ENCODE peak calls at places on chromosome 10, in six cellular contexts. U is activated CD8-positive, alpha-beta memory T cell treated with anti-CD3 and anti-CD28 coated beads for 1 hour; F is IMR-90; Y is naive B cell; B is SW480; A is astrocyte. Z is an unnamed sample.
A peak's percentile ranks its signal among the peaks of the same experiment; 100 is the strongest.

GRCh38 chr10:113080621-113081229 is 130.7 kb downstream of the TCF7L2 start:
- DNase-seq in U (no peak), F (no peak), Y (no peak), B (no peak), A (no peak), Z (no peak)

GRCh38 chr10:52741851-52742250 is 30.7 kb downstream of the MBL2 start:
- DNase-seq in U (no peak), F (no peak), Y (no peak), B (no peak), A (no peak), Z (no peak)

GRCh38 chr10:114755537-114755936 is 66.0 kb upstream of the FHIP2A start:
- DNase-seq in U (no peak), F (no peak), Y (no peak), B (no peak), A (no peak), Z (no peak)

GRCh38 chr10:62019685-62020361 is 118.3 kb downstream of the ARID5B start:
- DNase-seq in U (no peak), F (no peak), Y (no peak), B (no peak), A (no peak), Z (no peak)

GRCh38 chr10:15167411-15168295 is 840 bp downstream of the NMT2 start:
- DNase-seq in U (peak; percentile 11), F (peak; percentile 49), Y (peak; percentile 56), B (peak; percentile 55), A (peak; percentile 44), Z (peak; percentile 81)

GRCh38 chr10:117226813-117227451 is 14.0 kb upstream of the SLC18A2 start:
- DNase-seq in U (no peak), F (no peak), Y (no peak), B (peak; percentile 49), A (no peak), Z (peak; percentile 66)

GRCh38 chr10:115982526-115982925 is 290.5 kb downstream of the GFRA1 start:
- DNase-seq in U (no peak), F (no peak), Y (no peak), B (no peak), A (no peak), Z (no peak)

GRCh38 chr10:93579089-93579488 is 12.6 kb downstream of the FFAR4 start:
- DNase-seq in U (no peak), F (peak; percentile 22), Y (no peak), B (peak; percentile 62), A (peak; percentile 18), Z (peak; percentile 71)

GRCh38 chr10:37289833-37290464 is 164.6 kb downstream of the ANKRD30A start:
- DNase-seq in U (no peak), F (no peak), Y (no peak), B (peak; percentile 23), A (no peak), Z (no peak)

GRCh38 chr10:97365761-97366351 is 31.3 kb upstream of the FRAT2 start:
- DNase-seq in U (no peak), F (no peak), Y (peak; percentile 55), B (no peak), A (no peak), Z (no peak)

Z was measured in hepatocyte.